ENCODE peak calls at places on chromosome 15, in seven cellular contexts. Y, M, N, O, A, F and G are unnamed samples.

GRCh38 chr15:71114887-71115566 is at the start of gene THSD4:
- DNase-seq in A (no peak), F (peak), M (peak), N (no peak), Y (peak), O (peak), G (peak)

GRCh38 chr15:99137111-99137546 is 32.2 kb downstream of the SYNM start:
- DNase-seq in A (no peak), Y (no peak), F (no peak), N (no peak), M (no peak), O (no peak), G (no peak)

GRCh38 chr15:38414351-38414750 is 39.6 kb upstream of the FAM98B start:
- DNase-seq in N (peak), O (peak), M (peak), A (no peak), F (peak), Y (peak), G (peak)

GRCh38 chr15:68644088-68644904 is 65.5 kb downstream of the CORO2B start:
- DNase-seq in N (peak), A (no peak), M (peak), O (peak), F (no peak), Y (peak), G (no peak)

GRCh38 chr15:31508656-31509055 is 182.0 kb downstream of the KLF13 start:
- DNase-seq in A (no peak), F (peak), O (no peak), N (no peak), M (no peak), Y (no peak), G (no peak)

GRCh38 chr15:96395687-96396086 is 65.2 kb downstream of the NR2F2 start:
- DNase-seq in Y (peak), F (no peak), A (no peak), N (no peak), M (no peak), O (no peak), G (no peak)

GRCh38 chr15:41483519-41483918 is 10.2 kb upstream of the ITPKA start:
- DNase-seq in M (no peak), N (no peak), A (no peak), F (no peak), O (no peak), Y (no peak), G (no peak)

GRCh38 chr15:43534897-43535296 is 17.5 kb downstream of the MAP1A start:
- DNase-seq in F (no peak), O (no peak), A (no peak), N (no peak), Y (no peak), M (no peak), G (no peak)

GRCh38 chr15:98903377-98904018 is 104.1 kb downstream of the PGPEP1L start:
- DNase-seq in N (no peak), Y (peak), M (peak), O (no peak), A (no peak), F (no peak), G (no peak)

GRCh38 chr15:96896766-96897165 is 566.3 kb downstream of the NR2F2 start:
- DNase-seq in Y (no peak), N (no peak), O (no peak), M (no peak), A (no peak), F (no peak), G (no peak)

GRCh38 chr15:63971427-63971805 is 74.9 kb downstream of the DAPK2 start:
- DNase-seq in N (no peak), A (no peak), O (peak), F (peak), Y (no peak), M (no peak), G (no peak)

GRCh38 chr15:31338318-31338878 is 11.8 kb downstream of the KLF13 start:
- DNase-seq in F (no peak), O (no peak), M (no peak), A (no peak), Y (no peak), N (no peak), G (no peak)

GRCh38 chr15:68586274-68586961 is 7.6 kb downstream of the CORO2B start:
- DNase-seq in M (peak), F (no peak), A (no peak), Y (peak), O (no peak), N (peak), G (no peak)

DNA sequence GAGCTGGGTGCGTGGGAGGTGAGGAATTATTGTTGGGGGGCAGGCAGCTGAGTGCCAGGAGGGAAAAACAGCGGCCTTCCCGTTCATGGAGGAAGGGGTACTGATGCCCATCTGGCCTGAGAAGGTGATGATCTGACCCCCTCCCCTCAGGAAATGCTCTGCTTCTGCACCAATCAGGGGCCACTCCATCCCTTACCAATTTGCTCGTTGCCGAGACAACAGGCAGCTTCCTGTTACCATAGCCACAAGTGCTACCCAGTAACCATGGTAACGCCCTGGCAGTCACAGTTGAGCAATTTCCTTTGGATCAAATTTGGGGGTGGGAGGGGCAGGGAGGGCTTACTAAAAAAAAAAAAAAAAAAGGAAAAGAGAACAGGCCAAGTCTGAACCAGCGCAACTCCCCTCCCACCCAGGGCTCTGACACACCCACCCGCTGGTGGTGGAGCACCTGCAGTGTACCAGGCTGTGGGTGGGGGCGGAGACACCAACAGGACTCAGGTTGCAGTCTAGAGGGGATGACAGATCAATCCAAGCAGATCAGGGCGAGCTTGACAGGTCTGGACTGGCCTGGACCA is 13.7 kb downstream of the CELF6 start:
- DNase-seq in Y (peak), F (peak), O (peak), M (peak), A (no peak), N (no peak), G (peak)
- TF ChIP-seq RAD21 in Y (no peak), F (no peak), O (no peak), M (no peak), A (no peak), N (no peak), G (no peak)

GRCh38 chr15:89299896-89300295 is 34.7 kb downstream of the POLG start:
- DNase-seq in N (peak), O (no peak), A (no peak), Y (peak), M (peak), F (no peak), G (no peak)
- TF ChIP-seq CTCF in N (peak), O (no peak), A (no peak), Y (peak), M (peak), F (no peak), G (peak)

GRCh38 chr15:57460208-57460816 is 84.0 kb downstream of the CGNL1 start:
- DNase-seq in M (no peak), F (no peak), N (no peak), A (no peak), O (no peak), Y (no peak), G (no peak)
- TF ChIP-seq RAD21 in M (no peak), F (no peak), N (no peak), A (no peak), O (no peak), Y (no peak), G (no peak)

GRCh38 chr15:100892013-100892355 is 12.4 kb downstream of the ALDH1A3 start:
- DNase-seq in A (no peak), Y (no peak), N (no peak), O (no peak), F (no peak), M (no peak), G (no peak)
- TF ChIP-seq CTCF in A (no peak), Y (no peak), N (no peak), O (no peak), F (no peak), M (no peak), G (no peak)

DNA sequence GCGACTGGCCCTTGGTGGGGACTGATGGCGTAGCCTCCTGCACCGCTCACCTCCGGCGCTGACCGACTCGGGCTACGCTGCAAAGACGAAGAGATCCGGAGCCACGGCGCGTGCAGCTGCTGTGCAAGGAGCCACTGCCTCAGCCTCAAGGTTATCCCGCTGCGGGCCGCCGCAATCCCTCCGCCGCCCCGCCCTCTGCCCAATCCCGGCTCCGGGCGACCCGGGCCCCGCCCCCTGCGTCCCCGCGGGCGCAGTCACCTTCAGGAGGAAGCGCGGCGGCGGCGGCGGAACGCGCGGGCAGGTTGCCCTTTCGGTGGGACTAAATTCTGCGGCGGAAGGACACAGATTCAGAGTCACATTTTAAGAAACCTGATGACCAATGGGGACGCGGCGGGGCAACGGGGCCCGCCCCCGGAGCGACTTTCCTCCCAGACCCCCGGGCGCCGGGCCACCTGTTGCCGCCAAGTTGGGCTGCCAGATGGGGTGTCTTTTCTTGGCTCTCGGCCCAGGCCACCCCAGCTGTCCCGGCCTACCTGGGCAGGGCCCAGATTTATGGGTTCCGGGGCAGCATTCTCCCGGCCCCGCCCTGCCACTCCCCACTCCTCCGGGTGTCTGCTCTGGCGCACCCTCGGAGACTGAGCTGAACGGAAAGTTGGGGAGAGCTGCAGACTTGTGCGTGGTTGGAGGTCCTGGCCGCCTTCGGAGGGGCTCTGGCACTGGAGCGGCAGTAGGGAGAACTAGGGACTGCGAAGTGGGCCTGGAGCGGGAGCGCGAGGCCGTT is at the start of gene PKM:
- DNase-seq in N (peak), M (peak), A (peak), F (peak), O (peak), Y (peak), G (peak)
- TF ChIP-seq RAD21 in N (no peak), M (no peak), A (no peak), F (no peak), O (no peak), Y (no peak), G (no peak)

DNA sequence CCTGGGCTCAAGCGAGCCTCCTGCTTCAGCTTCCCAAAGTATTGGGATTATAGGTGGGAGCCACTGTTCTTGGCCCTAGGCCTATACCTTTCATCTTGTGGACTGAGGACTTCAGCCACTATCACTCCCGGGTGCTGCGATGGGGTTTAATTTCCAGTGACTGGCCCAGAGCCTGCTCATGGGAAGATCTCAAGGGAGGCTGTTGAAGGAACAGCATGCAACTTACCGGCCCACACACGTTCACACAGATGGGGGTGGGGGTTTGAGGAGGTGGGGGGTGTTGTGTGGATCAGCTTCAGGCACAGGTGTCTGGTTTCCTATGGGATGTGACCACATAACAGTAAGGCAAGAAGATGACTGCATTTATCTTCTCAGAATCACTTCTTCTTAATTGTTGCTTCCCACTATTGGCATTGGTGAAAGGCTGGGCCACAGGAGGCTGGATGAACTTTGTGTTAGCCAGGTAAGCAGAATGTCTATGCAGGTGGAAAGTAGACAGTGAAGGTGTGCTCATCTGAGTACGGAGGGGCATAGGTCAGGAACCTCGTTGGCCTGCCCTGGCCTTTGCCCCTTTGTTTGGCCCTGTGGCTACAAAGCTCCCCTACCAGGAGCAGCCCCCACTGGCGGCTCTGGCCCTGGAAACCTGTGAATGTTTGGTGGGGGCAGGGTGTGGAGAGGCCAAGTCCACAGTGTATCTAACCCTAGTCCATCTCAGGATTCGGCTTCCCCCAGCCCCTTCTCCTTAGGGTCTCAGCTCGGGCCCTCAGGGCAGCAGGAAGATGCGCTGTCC is 1.4 kb upstream of the APBA2 start:
- DNase-seq in Y (no peak), F (no peak), A (no peak), M (no peak), O (no peak), N (no peak), G (no peak)
- TF ChIP-seq CTCF in Y (no peak), F (no peak), A (no peak), M (no peak), O (no peak), N (no peak), G (no peak)

DNA sequence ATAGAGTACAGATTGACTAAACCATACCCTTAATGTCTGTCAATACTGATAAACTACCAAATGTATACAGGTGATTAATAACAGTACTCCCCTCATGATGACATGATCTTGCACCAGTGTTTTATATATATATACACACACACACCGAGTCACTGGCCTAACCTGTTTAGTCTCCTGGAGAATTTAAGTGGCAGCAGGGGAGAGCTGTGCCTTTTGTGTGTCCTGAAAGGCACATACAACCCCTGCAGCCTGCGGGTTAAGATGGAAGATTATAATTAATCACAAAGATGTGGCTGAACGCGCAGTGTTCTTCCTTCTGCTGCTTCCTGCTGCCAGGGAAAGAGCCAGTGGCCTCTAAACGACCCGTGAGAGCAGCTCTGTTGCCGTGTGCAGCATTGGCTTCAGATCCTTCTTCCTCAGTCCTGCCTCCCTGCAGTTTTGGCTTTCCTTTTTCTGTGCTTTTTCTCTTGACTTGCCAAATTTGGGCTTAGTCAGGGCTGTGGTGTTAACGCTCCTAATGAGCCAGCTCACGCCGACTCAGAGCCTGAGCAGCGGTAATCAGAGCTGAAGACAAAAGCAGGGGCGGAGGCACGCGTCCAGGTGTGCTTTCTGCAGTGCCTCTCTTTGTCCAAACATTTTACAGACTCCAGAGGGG is 42.5 kb upstream of the UBE3A start:
- DNase-seq in M (no peak), A (no peak), F (peak), O (no peak), N (no peak), Y (no peak), G (peak)
- TF ChIP-seq RAD21 in M (no peak), A (no peak), F (no peak), O (no peak), N (no peak), Y (no peak), G (no peak)

GRCh38 chr15:62925875-62926274 is 116.7 kb upstream of the TPM1 start:
- DNase-seq in O (no peak), F (no peak), Y (no peak), A (no peak), M (no peak), N (no peak), G (no peak)

GRCh38 chr15:62927196-62927595 is 115.4 kb upstream of the TPM1 start:
- DNase-seq in F (no peak), A (no peak), O (no peak), M (peak), N (no peak), Y (peak), G (no peak)

GRCh38 chr15:62928996-62929350 is 113.6 kb upstream of the TPM1 start:
- DNase-seq in M (peak), N (peak), Y (peak), F (no peak), A (no peak), O (no peak), G (no peak)

GRCh38 chr15:62931650-62932049 is 110.9 kb upstream of the TPM1 start:
- DNase-seq in M (no peak), A (no peak), O (no peak), N (no peak), F (no peak), Y (no peak), G (no peak)

DNA sequence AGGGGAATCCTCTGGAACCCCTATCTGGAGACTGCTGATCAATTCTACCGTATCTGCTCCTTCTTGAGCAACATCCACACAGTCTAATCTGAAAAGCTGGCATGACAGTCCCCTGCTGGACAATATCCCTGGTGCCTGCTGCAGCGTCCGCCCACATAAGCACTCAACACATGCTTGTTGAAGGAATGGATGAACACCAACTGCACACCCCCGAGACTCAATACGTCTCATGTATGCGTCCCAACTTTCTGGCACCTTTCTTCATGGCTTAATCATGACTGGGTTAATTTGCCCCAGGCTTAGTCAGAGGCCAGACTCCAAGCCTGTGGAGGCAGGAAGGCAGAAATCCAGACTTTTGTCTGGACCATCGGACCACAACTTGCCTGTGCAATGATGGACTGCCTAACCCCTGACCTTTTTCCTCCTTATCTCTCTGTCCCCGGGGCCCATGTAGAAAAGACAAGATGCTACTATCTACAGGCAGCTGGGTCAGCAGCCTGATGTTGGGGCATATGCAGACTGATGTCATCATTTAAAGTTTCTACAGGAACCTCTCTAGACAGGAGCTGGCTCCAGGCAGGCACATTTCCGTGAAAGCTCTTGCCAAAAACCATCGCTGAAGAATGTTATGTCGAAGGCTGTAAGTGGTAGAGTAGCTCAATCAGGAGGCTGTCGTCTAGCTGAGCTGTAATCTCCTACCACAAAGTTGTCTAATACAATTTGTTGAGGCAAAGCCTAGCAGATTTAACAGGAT is 114.1 kb upstream of the TPM1 start:
- DNase-seq in F (no peak), A (no peak), O (no peak), Y (peak), N (no peak), M (peak), G (peak)
- TF ChIP-seq CTCF in F (no peak), A (no peak), O (no peak), Y (peak), N (no peak), M (peak), G (peak)